ENCODE peak calls at places on chromosomes 12 and 14, in seven cellular contexts. I is AG04450; K is fibroblast of mammary gland; Q is CD8-positive, alpha-beta T cell; E is coronary artery; W is GM12864; X is keratinocyte. J is an unnamed sample.

GRCh38 chr12:104673294-104674062 is 216.7 kb downstream of the CHST11 start:
- DNase-seq in K (peak), W (no peak), I (no peak), Q (no peak), E (no peak), X (no peak), J (peak)

GRCh38 chr14:101738921-101739320 is 22.6 kb upstream of the PPP2R5C start:
- DNase-seq in I (no peak), W (no peak), K (no peak), X (no peak), Q (no peak), E (no peak), J (no peak)

GRCh38 chr14:102518063-102518648 is 8.6 kb upstream of the ANKRD9 start:
- DNase-seq in Q (no peak), W (no peak), X (no peak), I (no peak), E (peak), K (no peak), J (no peak)

GRCh38 chr12:3107071-3107583 is 29.9 kb downstream of the TSPAN9 start:
- DNase-seq in E (no peak), I (no peak), Q (no peak), X (no peak), K (peak), W (no peak), J (peak)

GRCh38 chr12:65821336-65821735 is 2.9 kb upstream of the HMGA2 start:
- DNase-seq in E (no peak), Q (no peak), K (peak), I (no peak), X (no peak), W (no peak), J (no peak)

GRCh38 chr12:108985750-108986149 is 35.1 kb downstream of the SVOP start:
- DNase-seq in Q (no peak), E (no peak), W (no peak), X (no peak), I (no peak), K (no peak), J (no peak)

GRCh38 chr14:74299061-74299545 is 3.6 kb downstream of the ABCD4 start:
- DNase-seq in E (no peak), W (no peak), K (peak), I (no peak), X (no peak), Q (peak), J (peak)

GRCh38 chr12:117377758-117378157 is 16.3 kb upstream of the NOS1 start:
- DNase-seq in Q (no peak), I (no peak), E (no peak), W (no peak), X (no peak), K (no peak), J (no peak)

GRCh38 chr12:76143343-76144252 is 59.1 kb upstream of the NAP1L1 start:
- DNase-seq in E (no peak), X (no peak), K (no peak), W (peak), Q (peak), I (no peak), J (peak)

GRCh38 chr12:15662303-15662980 is 126.7 kb downstream of the EPS8 start:
- DNase-seq in X (peak), Q (no peak), I (peak), W (no peak), K (peak), E (no peak), J (peak)

GRCh38 chr14:51867753-51868152 is 7.3 kb downstream of the GNG2 start:
- DNase-seq in X (no peak), K (peak), Q (no peak), W (no peak), E (no peak), I (no peak), J (no peak)

GRCh38 chr12:68612245-68612644 is 1.5 kb downstream of the RAP1B start:
- DNase-seq in K (peak), I (no peak), E (no peak), W (no peak), X (no peak), Q (no peak), J (peak)

GRCh38 chr12:68614772-68615171 is 4.1 kb downstream of the RAP1B start:
- DNase-seq in E (no peak), I (no peak), K (no peak), Q (no peak), W (no peak), X (no peak), J (no peak)

GRCh38 chr12:68612675-68613074 is 2.0 kb downstream of the RAP1B start:
- DNase-seq in Q (no peak), X (no peak), E (no peak), W (no peak), K (no peak), I (no peak), J (no peak)

GRCh38 chr12:68613209-68613904 is 2.7 kb downstream of the RAP1B start:
- DNase-seq in I (no peak), Q (peak), X (no peak), W (no peak), K (no peak), E (no peak), J (no peak)

DNA sequence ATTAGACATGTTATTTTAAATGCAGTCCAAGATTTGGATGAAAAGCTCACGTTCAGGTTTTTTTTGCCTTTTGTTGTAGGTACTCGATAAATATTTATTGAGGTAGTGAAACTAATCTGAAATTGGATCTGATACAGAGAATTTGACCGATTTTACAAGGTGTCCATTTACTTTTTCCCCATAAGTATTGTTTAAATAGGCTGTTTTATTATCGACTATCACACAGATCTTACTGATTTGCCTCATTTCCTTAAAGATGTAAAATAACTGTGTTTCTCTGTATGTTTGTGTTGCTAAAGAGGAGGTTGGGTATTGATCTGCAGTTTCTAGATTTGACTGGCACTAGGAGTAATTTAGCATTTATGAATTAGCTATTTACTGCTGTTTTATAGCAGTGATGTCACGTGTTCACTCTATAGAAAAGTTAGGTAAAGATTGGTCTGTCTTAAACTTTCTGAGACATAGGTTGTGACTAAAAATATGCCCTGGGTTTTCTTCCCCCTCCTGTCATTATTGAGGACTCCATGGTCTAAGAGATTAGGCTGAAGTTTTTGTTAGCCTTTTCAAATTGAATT is 3.5 kb downstream of the RAP1B start:
- DNase-seq in E (no peak), I (no peak), Q (no peak), X (no peak), K (no peak), W (no peak), J (no peak)
- H3K4me3 ChIP-seq in E (peak), I (no peak), Q (peak), X (peak), K (no peak), W (peak), J (no peak)

DNA sequence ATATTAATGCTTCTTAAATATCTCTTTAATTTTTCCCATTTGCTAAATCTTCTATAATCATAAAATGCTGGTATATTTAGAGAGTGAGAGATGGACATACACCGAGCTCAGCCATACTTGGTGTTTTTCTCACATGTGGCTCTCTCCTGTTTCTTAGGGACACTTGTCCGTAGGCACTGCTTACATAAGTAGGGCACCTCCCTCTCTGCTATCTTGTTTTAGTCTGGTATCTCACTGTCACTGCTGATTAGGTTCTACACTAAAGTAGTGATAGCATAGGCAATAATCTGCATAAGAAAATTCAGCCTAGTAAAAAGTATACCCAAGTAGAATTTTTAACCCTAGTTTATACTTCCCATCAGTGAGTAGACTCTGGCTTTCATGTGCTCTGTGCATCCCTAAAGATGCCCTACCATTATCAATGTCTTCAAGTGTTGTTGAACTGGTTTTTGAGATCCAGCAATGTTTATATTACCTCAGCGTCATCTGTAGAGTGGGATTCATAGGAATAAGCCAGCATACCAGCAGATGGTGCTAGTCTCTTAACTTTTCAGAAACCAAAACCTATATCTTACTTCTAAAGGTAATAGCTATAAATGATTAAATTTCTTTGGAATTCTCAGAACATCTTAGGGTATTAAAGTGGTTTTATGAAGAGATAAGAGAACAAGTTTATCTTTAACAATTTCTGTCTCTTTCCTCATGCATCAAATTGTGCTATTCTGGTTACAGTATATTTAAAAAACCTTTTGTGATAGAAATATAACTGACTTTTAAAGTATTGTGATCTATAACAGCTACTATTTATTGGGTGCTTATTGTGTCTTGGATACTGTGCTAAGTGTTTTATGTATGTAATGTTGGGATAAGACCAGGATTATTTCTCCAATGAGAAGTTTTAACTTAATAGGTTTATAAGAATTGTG is 32.9 kb downstream of the ARID2 start:
- DNase-seq in W (no peak), I (peak), X (no peak), E (no peak), Q (no peak), K (peak), J (peak)
- TF ChIP-seq CTCF in W (peak), I (peak), X (peak), E (no peak), Q (peak), K (peak), J (peak)

GRCh38 chr12:14239350-14239934 is 126.0 kb upstream of the ATF7IP start:
- DNase-seq in W (peak), E (no peak), K (peak), X (no peak), Q (peak), I (no peak), J (peak)
- H3K4me3 ChIP-seq in W (peak), E (peak), K (no peak), X (peak), Q (peak), I (no peak), J (no peak)

DNA sequence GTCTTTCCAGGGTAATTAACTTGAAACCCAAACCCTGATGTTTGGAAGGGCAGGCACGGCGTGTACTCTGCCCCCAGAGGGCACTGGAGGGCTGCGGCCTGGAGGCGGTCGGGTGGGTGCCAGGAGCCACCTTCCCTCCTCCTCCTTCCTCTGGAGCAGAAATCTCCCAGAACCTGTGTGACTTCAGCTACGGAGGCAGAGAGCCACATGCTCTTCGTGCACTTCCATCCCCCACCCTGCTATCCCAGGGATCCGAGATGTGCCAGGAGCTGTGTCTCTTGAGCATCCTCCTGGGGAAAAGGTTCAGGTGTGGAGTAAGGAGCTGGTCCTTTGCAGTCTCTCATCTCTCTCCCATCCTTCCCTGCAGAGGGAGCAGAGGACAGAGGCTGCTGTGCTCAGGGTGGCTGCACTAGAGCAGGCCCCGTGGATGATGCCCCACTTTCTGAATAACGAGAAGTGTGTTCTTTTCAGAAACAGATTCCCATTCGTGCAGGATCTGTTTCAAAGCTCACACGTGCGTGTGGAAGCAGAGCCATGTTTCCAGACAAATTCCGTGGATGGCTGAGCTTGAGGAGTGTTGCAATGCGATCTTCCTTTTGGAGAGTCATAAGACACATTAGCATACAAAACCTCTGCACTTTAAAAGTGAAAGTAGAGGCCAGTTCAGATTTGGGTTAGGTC is 162.9 kb downstream of the ADGRD1 start:
- DNase-seq in W (no peak), Q (no peak), I (no peak), E (no peak), K (peak), X (no peak), J (peak)
- TF ChIP-seq CTCF in W (peak), Q (no peak), I (no peak), E (no peak), K (peak), X (no peak), J (no peak)

GRCh38 chr14:96920820-96921219 is 123.6 kb downstream of the VRK1 start:
- DNase-seq in W (no peak), K (no peak), I (no peak), X (no peak), Q (no peak), E (no peak), J (no peak)

GRCh38 chr14:96925422-96925821 is 128.2 kb downstream of the VRK1 start:
- DNase-seq in K (no peak), Q (no peak), W (no peak), I (no peak), E (no peak), X (no peak), J (no peak)

GRCh38 chr14:96920023-96920422 is 122.8 kb downstream of the VRK1 start:
- DNase-seq in X (no peak), I (no peak), E (no peak), Q (no peak), W (no peak), K (peak), J (no peak)

GRCh38 chr14:96926006-96926405 is 128.8 kb downstream of the VRK1 start:
- DNase-seq in I (no peak), E (no peak), X (no peak), K (no peak), W (no peak), Q (no peak), J (no peak)

DNA sequence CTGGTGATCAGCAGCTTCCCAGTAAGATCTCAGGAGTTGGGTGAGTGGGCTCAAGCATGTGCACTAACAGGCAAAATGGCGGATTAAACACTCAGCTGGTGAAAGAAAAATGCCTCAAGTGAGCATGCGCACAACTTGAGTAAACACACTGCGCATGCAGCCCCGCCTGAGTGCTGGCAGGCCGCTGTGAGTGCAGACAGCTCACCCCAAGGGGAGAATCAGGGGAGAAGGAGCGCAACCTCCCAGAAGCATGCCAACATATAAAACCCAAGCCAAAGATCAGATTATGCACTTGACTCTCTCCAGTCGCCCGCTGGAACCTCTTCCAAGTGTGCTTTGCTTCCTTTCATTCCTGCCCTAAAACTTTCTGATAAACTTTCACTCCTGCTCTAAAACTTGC is 125.8 kb downstream of the VRK1 start:
- DNase-seq in Q (no peak), E (no peak), X (no peak), I (no peak), W (no peak), K (no peak), J (no peak)
- H3K4me3 ChIP-seq in Q (no peak), E (no peak), X (no peak), I (no peak), W (no peak), K (no peak), J (no peak)

DNA sequence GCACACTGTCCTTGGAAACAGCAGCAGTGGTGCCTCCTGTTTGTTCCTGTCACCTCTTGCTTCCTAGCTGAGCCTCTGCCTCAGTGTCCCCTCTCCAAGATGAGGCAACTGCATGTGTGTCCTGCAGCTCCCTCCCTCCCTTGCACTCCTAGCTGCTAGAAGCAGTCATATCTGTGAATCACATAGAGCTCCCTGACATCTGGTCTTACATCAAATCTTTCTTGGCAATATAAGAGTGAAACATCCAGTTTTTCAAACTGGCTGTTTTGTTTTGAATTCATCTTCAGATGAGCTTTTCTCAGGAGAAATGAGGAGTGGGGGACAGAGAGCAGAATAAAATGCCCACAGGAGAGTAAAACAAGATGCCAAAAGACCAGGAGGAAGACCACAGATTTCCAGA is 103.7 kb downstream of the VCPKMT start:
- DNase-seq in E (no peak), I (no peak), Q (no peak), K (peak), X (no peak), W (no peak), J (no peak)
- TF ChIP-seq CTCF in E (no peak), I (peak), Q (no peak), K (no peak), X (no peak), W (no peak), J (no peak)

GRCh38 chr12:47750916-47751470 is 7.7 kb downstream of the RAPGEF3 start:
- DNase-seq in E (no peak), K (no peak), I (no peak), W (no peak), X (no peak), Q (no peak), J (no peak)
- H3K4me3 ChIP-seq in E (no peak), K (no peak), I (no peak), W (no peak), X (no peak), Q (no peak), J (no peak)